ENCODE peak calls at places on chromosomes 11 and 22, in six cellular contexts. K is psoas muscle, G is cardiac fibroblast, L is Caco-2, E is upper lobe of right lung, P is HFF-Myc. M is an unnamed sample.

GRCh38 chr11:75603791-75604736 is 42.0 kb downstream of the SERPINH1 start:
- DNase-seq in K (no peak), G (peak; percentile 90), L (no peak), P (peak; percentile 61), E (no peak), M (no peak)

GRCh38 chr11:95999604-96000003 is 75.7 kb upstream of the MTMR2 start:
- DNase-seq in E (no peak), L (no peak), G (peak; percentile 44), K (no peak), P (no peak), M (no peak)

GRCh38 chr11:73374130-73374529 is 2.1 kb upstream of the RELT start:
- DNase-seq in K (no peak), E (no peak), G (no peak), L (no peak), P (no peak), M (no peak)

GRCh38 chr11:77046060-77046501 is 11.9 kb downstream of the B3GNT6 start:
- DNase-seq in K (no peak), L (peak; percentile 76), E (peak; percentile 79), G (peak; percentile 12), P (no peak), M (peak; percentile 72)

GRCh38 chr22:31929126-31929928 is 15.0 kb upstream of the YWHAH start:
- DNase-seq in P (peak; percentile 38), K (no peak), E (no peak), G (no peak), L (no peak), M (no peak)

GRCh38 chr11:57255618-57256017 is 18.6 kb upstream of the APLNR start:
- DNase-seq in G (no peak), P (no peak), K (no peak), E (no peak), L (no peak), M (no peak)

GRCh38 chr11:64119748-64120147 is 46.2 kb downstream of the MACROD1 start:
- DNase-seq in L (no peak), P (no peak), G (no peak), E (no peak), K (no peak), M (peak; percentile 76)

GRCh38 chr11:2314525-2315394 is 12.9 kb downstream of the TSPAN32 start:
- DNase-seq in K (peak; percentile 71), G (peak; percentile 99), P (peak; percentile 35), L (no peak), E (peak; percentile 83), M (no peak)

GRCh38 chr11:111911563-111912401 is at the start of gene CRYAB:
- DNase-seq in E (peak; percentile 78), P (peak; percentile 36), K (peak; percentile 93), G (peak; percentile 92), L (no peak), M (no peak)

GRCh38 chr22:40721266-40721665 is 42.0 kb downstream of the MCHR1 start:
- DNase-seq in G (no peak), K (no peak), E (no peak), L (no peak), P (no peak), M (peak; percentile 77)

GRCh38 chr11:122851366-122852011 is 13.2 kb downstream of the CRTAM start:
- DNase-seq in G (no peak), L (no peak), K (no peak), P (no peak), E (no peak), M (no peak)

GRCh38 chr11:76823481-76824028 is 37.2 kb upstream of the ACER3 start:
- DNase-seq in G (peak; percentile 83), K (no peak), E (no peak), L (peak; percentile 49), P (peak; percentile 61), M (no peak)

GRCh38 chr22:44357962-44358553 is 45.3 kb upstream of the SHISAL1 start:
- DNase-seq in L (no peak), P (no peak), K (no peak), G (no peak), E (peak; percentile 59), M (no peak)

GRCh38 chr11:86116996-86117705 is 48.3 kb upstream of the PICALM start:
- DNase-seq in L (no peak), K (no peak), E (no peak), P (no peak), G (peak; percentile 54), M (no peak)

GRCh38 chr11:94218372-94218771 is 86.0 kb upstream of the IZUMO1R start:
- DNase-seq in G (no peak), L (no peak), E (no peak), P (no peak), K (no peak), M (no peak)

GRCh38 chr11:103656382-103656781 is 380.1 kb upstream of the DDI1 start:
- DNase-seq in G (no peak), P (no peak), L (no peak), K (no peak), E (no peak), M (no peak)

GRCh38 chr11:128476729-128477128 is 110.6 kb downstream of the ETS1 start:
- DNase-seq in E (no peak), K (no peak), L (no peak), P (no peak), G (peak; percentile 78), M (no peak)

GRCh38 chr11:27718853-27719574 is 18.8 kb upstream of the BDNF start:
- DNase-seq in G (peak; percentile 55), L (peak; percentile 50), P (no peak), K (no peak), E (peak; percentile 63), M (peak; percentile 75)

GRCh38 chr11:19691815-19692214 is 20.8 kb upstream of the NAV2 start:
- DNase-seq in L (no peak), P (no peak), K (no peak), E (no peak), G (no peak), M (no peak)

GRCh38 chr22:37254206-37254866 is 10.3 kb upstream of the RAC2 start:
- DNase-seq in K (no peak), E (peak; percentile 5), G (peak; percentile 79), L (no peak), P (no peak), M (no peak)

GRCh38 chr11:6608726-6609501 is 3.1 kb downstream of the TAF10 start:
- DNase-seq in E (no peak), P (no peak), L (no peak), G (no peak), K (no peak), M (no peak)

DNA sequence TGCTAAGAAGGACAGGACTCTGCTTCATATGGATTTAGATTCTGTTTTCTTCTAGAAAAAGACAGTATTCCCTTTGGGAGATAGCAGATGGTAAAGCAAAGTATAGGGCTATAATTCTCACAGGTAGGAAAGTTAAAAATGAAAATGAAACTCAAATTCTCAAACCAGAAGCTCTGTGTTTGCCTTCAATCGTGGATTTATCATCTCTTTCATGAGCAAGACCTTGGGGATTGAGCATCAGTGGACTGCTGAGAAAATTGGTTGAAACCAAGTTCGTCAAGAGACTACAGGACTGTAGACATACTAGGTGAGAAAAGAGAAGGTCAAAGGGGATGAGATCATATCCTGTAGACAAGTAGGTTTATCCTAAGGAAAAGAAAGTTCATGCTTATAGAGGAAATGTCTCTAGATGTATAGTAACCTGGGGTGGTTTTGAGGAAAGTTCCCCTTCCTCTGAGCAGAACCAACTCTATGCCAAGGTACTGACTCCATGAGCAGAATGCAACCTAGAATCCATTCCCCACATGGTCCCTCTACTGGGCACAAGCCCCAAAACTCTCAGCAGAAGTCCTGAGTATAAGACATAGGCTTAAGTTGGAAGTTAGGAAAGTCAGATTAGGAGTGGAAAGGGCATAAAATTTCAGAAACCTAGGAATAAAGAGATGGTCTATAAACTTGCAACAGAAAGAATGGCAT is 46.5 kb downstream of the SLC5A12 start:
- DNase-seq in E (no peak), L (no peak), K (no peak), G (no peak), P (no peak), M (no peak)
- H3K4me3 ChIP-seq in E (no peak overlapping the region), L (no peak overlapping the region), K (no peak overlapping the region), G (no peak overlapping the region), P (no peak overlapping the region), M (no peak overlapping the region)

GRCh38 chr11:46590740-46591606 is 2.9 kb downstream of the AMBRA1 start:
- DNase-seq in E (no peak), G (no peak), L (no peak), P (no peak), K (no peak), M (no peak)

GRCh38 chr11:46593550-46594382 is at the start of gene AMBRA1:
- DNase-seq in P (peak; percentile 86), E (peak; percentile 90), L (peak; percentile 93), K (peak; percentile 86), G (peak; percentile 95), M (peak; percentile 86)

GRCh38 chr11:46588131-46588530 is 5.7 kb downstream of the AMBRA1 start:
- DNase-seq in K (no peak), L (no peak), E (no peak), P (no peak), G (no peak), M (no peak)

GRCh38 chr11:46594383-46594718 is 528 bp upstream of the AMBRA1 start:
- DNase-seq in E (no peak), G (no peak), K (no peak), L (no peak), P (no peak), M (no peak)

DNA sequence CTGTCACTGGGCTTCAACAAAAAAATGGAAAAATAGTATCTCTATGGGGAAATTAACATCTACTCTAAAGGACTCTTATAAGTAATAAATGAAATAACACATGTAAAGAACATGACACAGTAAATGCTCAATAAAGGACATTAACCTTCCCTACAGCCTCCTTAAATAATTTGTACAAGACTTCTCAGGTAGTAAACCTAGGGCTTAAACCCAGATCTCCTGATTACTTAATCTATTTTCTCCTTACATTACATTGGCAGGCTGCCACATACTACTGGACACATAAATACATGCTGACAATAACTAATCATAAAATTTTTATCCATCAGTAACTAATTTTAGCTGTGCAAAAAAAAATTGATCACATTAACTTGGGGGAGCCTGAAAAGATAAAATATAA is 4.9 kb downstream of the AMBRA1 start:
- DNase-seq in E (no peak), K (no peak), L (no peak), G (no peak), P (no peak), M (no peak)
- H3K4me3 ChIP-seq in E (no peak overlapping the region), K (no peak overlapping the region), L (no peak overlapping the region), G (no peak overlapping the region), P (no peak overlapping the region), M (no peak overlapping the region)

GRCh38 chr11:118900535-118901384 is 17.1 kb downstream of the CXCR5 start:
- DNase-seq in G (no peak), L (peak; percentile 44), K (no peak), P (no peak), E (peak; percentile 59), M (no peak)

GRCh38 chr11:118899296-118899688 is 15.6 kb downstream of the CXCR5 start:
- DNase-seq in K (no peak), P (no peak), G (no peak), L (peak; percentile 49), E (no peak), M (no peak)

GRCh38 chr11:118901494-118902335 is 18.0 kb downstream of the CXCR5 start:
- DNase-seq in K (no peak), G (no peak), P (no peak), L (peak; percentile 44), E (peak; percentile 65), M (no peak)

GRCh38 chr11:118898400-118899295 is 15.0 kb downstream of the CXCR5 start:
- DNase-seq in K (no peak), E (no peak), P (no peak), G (no peak), L (peak; percentile 49), M (no peak)

GRCh38 chr11:118899706-118900360 is 16.1 kb downstream of the CXCR5 start:
- DNase-seq in E (peak; percentile 58), P (no peak), K (no peak), L (peak; percentile 35), G (no peak), M (no peak)
- H3K4me3 ChIP-seq in E (no peak overlapping the region), P (no peak overlapping the region), K (no peak overlapping the region), L (no peak overlapping the region), G (no peak overlapping the region), M (no peak overlapping the region)

GRCh38 chr22:50199251-50199721 is 1.5 kb upstream of the SELENOO start:
- DNase-seq in G (no peak), L (no peak), E (no peak), K (no peak), P (no peak), M (no peak)
- H3K4me3 ChIP-seq in G (no peak overlapping the region), L (no peak overlapping the region), E (no peak overlapping the region), K (peak overlapping the region; percentile 91), P (no peak overlapping the region), M (no peak overlapping the region)

M was measured in WERI-Rb-1.